ENCODE peak calls at places on chromosomes 11 and 22, in four cellular contexts. E is psoas muscle, Y is IMR-90, U is mesendoderm. M is an unnamed sample.
A peak's percentile ranks its signal among the peaks of the same experiment; 100 is the strongest.

GRCh38 chr11:130118165-130118564 is 41.4 kb upstream of the ST14 start:
- DNase-seq in U (no peak), Y (no peak), E (no peak), M (no peak)

GRCh38 chr11:6646631-6647281 is 8.9 kb downstream of the DCHS1 start:
- DNase-seq in U (no peak), E (no peak), Y (peak; percentile 60), M (no peak)

GRCh38 chr22:17807571-17808410 is 33.5 kb upstream of the BID start:
- DNase-seq in U (peak; percentile 67), E (peak; percentile 51), Y (peak; percentile 69), M (no peak)

GRCh38 chr11:7252683-7253213 is 1.0 kb downstream of the SYT9 start:
- DNase-seq in E (no peak), Y (no peak), U (no peak), M (no peak)

GRCh38 chr22:35538801-35539321 is 1.8 kb upstream of the RASD2 start:
- DNase-seq in U (peak; percentile 66), E (no peak), Y (no peak), M (no peak)

GRCh38 chr11:32087602-32088001 is 3.3 kb upstream of the RCN1 start:
- DNase-seq in U (no peak), Y (peak; percentile 52), E (no peak), M (no peak)

GRCh38 chr11:101863361-101863760 is 51.4 kb upstream of the CEP126 start:
- DNase-seq in Y (peak; percentile 79), U (peak; percentile 79), E (no peak), M (no peak)

GRCh38 chr11:103031834-103032233 is 60.1 kb downstream of the DCUN1D5 start:
- DNase-seq in U (no peak), Y (peak; percentile 61), E (no peak), M (no peak)

GRCh38 chr22:25146311-25146710 is 53.3 kb upstream of the CRYBB3 start:
- DNase-seq in E (no peak), Y (no peak), U (no peak), M (no peak)

GRCh38 chr11:134032501-134033091 is 36.3 kb upstream of the JAM3 start:
- DNase-seq in U (no peak), Y (no peak), E (no peak), M (no peak)

GRCh38 chr11:115980747-115981475 is 476.7 kb upstream of the CADM1 start:
- DNase-seq in Y (no peak), U (no peak), E (no peak), M (no peak)

GRCh38 chr11:8905528-8906165 is 5.3 kb upstream of the AKIP1 start:
- DNase-seq in E (no peak), U (no peak), Y (peak; percentile 83), M (no peak)

GRCh38 chr22:27534720-27535125 is 266.8 kb downstream of the MN1 start:
- DNase-seq in Y (peak; percentile 77), E (no peak), U (no peak), M (no peak)

GRCh38 chr11:126596474-126596873 is 241.0 kb downstream of the ST3GAL4 start:
- DNase-seq in U (peak; percentile 46), Y (no peak), E (no peak), M (no peak)

GRCh38 chr11:33692013-33692504 is 8.6 kb downstream of the C11orf91 start:
- DNase-seq in E (peak; percentile 68), U (peak; percentile 62), Y (peak; percentile 98), M (no peak)

GRCh38 chr22:46010177-46010867 is 33.4 kb upstream of the WNT7B start:
- DNase-seq in Y (peak; percentile 55), U (no peak), E (peak; percentile 17), M (no peak)

GRCh38 chr11:46345131-46345597 is 2.1 kb upstream of the DGKZ start:
- DNase-seq in U (peak; percentile 78), E (no peak), Y (no peak), M (no peak)

GRCh38 chr11:43573233-43573632 is 107.3 kb upstream of the HSD17B12 start:
- DNase-seq in E (no peak), Y (no peak), U (peak; percentile 71), M (no peak)

GRCh38 chr11:10809373-10810199 is 860 bp upstream of the EIF4G2 start:
- DNase-seq in Y (peak; percentile 80), E (peak; percentile 57), U (peak; percentile 84), M (no peak)

GRCh38 chr11:77126156-77126775 is 1.8 kb upstream of the MYO7A start:
- DNase-seq in U (peak; percentile 17), E (no peak), Y (no peak), M (no peak)

GRCh38 chr11:125995313-125995712 is 49.5 kb downstream of the VSIG10L2 start:
- DNase-seq in U (no peak), Y (no peak), E (no peak), M (no peak)

GRCh38 chr22:26672060-26672471 is 14.7 kb downstream of the MIAT start:
- DNase-seq in Y (no peak), U (no peak), E (no peak), M (no peak)

GRCh38 chr11:46641639-46642038 is 24.3 kb downstream of the ATG13 start:
- DNase-seq in E (no peak), Y (no peak), U (no peak), M (no peak)

GRCh38 chr11:76665172-76665571 is 5.4 kb downstream of the LRRC32 start:
- DNase-seq in E (no peak), U (no peak), Y (no peak), M (no peak)

GRCh38 chr11:117180661-117181585 is 2.4 kb downstream of the SIDT2 start:
- DNase-seq in U (peak; percentile 94), E (peak; percentile 71), Y (peak; percentile 70), M (peak; percentile 82)

GRCh38 chr22:36052505-36052941 is 23.9 kb upstream of the RBFOX2 start:
- DNase-seq in Y (peak; percentile 57), E (no peak), U (peak; percentile 72), M (no peak)

GRCh38 chr11:125365196-125365931 is 130.7 kb downstream of the FEZ1 start:
- DNase-seq in E (no peak), Y (no peak), U (no peak), M (no peak)

GRCh38 chr11:122138759-122139594 is 23.0 kb upstream of the BLID start:
- DNase-seq in Y (peak; percentile 56), U (peak; percentile 43), E (no peak), M (peak; percentile 9)

GRCh38 chr11:83037877-83038276 is 33.8 kb downstream of the RAB30 start:
- DNase-seq in U (no peak), Y (no peak), E (no peak), M (no peak)

GRCh38 chr11:115334932-115335788 is 169.1 kb downstream of the CADM1 start:
- DNase-seq in Y (peak; percentile 52), U (peak; percentile 25), E (no peak), M (no peak)

GRCh38 chr11:80388536-80388935 is 947.7 kb upstream of the TENM4 start:
- DNase-seq in E (no peak), U (peak; percentile 3), Y (no peak), M (no peak)

GRCh38 chr11:93116641-93117577 is 80.9 kb downstream of the SLC36A4 start:
- DNase-seq in U (peak; percentile 84), E (no peak), Y (peak; percentile 44), M (no peak)

GRCh38 chr22:30372915-30373314 is 14.3 kb downstream of the RNF215 start:
- DNase-seq in Y (no peak), U (no peak), E (no peak), M (no peak)

GRCh38 chr11:81007046-81007445 is 1566.2 kb upstream of the TENM4 start:
- DNase-seq in E (no peak), Y (peak; percentile 14), U (no peak), M (no peak)

GRCh38 chr11:8288166-8288772 is 24.6 kb upstream of the LMO1 start:
- DNase-seq in Y (no peak), U (no peak), E (no peak), M (no peak)

GRCh38 chr11:1276866-1277615 is 32.4 kb downstream of the TOLLIP start:
- DNase-seq in Y (no peak), E (no peak), U (no peak), M (no peak)

GRCh38 chr11:1276061-1276790 is 33.2 kb downstream of the TOLLIP start:
- DNase-seq in U (no peak), Y (no peak), E (no peak), M (no peak)

GRCh38 chr11:1279674-1280055 is 29.8 kb downstream of the TOLLIP start:
- DNase-seq in E (no peak), U (no peak), Y (no peak), M (no peak)

GRCh38 chr11:1278766-1279673 is 30.4 kb downstream of the TOLLIP start:
- DNase-seq in U (no peak), Y (no peak), E (no peak), M (no peak)

GRCh38 chr11:1277936-1278512 is 31.4 kb downstream of the TOLLIP start:
- DNase-seq in E (no peak), U (no peak), Y (no peak), M (no peak)
- H3K4me1 ChIP-seq in E (no peaks in the 10 kb centered on the region), U (peaks cover 2% of the 10 kb centered on the region), Y (no peaks in the 10 kb centered on the region), M (no peaks in the 10 kb centered on the region)

DNA sequence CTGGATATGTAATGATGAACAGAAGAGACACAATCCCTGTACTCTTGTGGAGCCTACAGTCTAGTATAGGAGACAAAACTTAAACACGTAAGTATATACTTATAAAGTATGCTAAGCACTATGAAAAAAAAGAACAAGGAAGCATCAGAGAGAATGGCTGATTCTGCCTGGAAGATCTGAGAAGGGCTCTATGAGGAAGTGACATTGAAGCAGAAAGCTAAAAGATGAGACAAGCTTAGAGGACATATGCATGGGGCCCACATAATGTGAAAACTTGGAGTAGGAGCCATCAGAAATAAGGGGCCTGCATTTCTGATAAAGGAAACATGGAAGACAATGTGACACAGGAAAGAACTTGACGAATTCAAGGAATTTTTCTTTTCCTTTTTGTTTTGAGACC is 16.6 kb downstream of the SAA1 start:
- DNase-seq in U (no peak), E (no peak), Y (no peak), M (no peak)
- H3K36me3 ChIP-seq in U (peaks cover 3% of the 10 kb centered on the region), E (peaks cover 22% of the 10 kb centered on the region), Y (peaks cover 23% of the 10 kb centered on the region), M (peaks cover 17% of the 10 kb centered on the region)

GRCh38 chr11:65116370-65117205 is 913 bp downstream of the ZNHIT2 start:
- DNase-seq in U (peak; percentile 52), E (peak; percentile 39), Y (peak; percentile 72), M (no peak)
- H3K4me1 ChIP-seq in U (peaks cover 3% of the 10 kb centered on the region), E (peaks cover 28% of the 10 kb centered on the region), Y (peaks cover 14% of the 10 kb centered on the region), M (no peaks in the 10 kb centered on the region)

GRCh38 chr11:123235687-123236261 is 40.7 kb upstream of the CLMP start:
- DNase-seq in E (no peak), U (no peak), Y (peak; percentile 74), M (no peak)
- H3K36me3 ChIP-seq in E (no peaks in the 10 kb centered on the region), U (no peaks in the 10 kb centered on the region), Y (no peaks in the 10 kb centered on the region), M (no peaks in the 10 kb centered on the region)

DNA sequence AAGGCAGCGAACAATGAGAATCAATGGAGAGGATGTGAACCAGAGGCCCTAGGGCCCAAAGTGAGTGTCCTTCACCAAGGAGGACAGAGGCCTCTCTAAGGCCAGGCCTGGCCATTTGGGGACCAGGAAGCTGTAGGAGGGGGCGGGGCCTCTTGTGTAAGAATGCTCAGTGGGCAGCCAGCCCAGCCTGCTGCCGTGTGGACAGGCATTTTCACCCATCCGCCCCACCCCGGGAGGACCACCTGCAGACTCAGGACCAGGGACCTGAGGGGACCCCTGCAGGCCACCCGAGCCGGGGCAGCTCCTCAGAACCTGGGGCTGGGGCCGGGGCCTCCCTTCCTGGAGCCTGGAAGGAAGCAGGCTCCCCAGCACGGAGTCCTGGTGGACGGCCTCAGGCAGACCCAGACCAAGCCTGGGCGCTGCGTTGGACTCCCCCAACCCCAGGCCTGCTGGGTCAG is 1.7 kb upstream of the TRABD start:
- DNase-seq in U (no peak), E (peak; percentile 74), Y (peak; percentile 48), M (no peak)
- H3K4me1 ChIP-seq in U (no peaks in the 10 kb centered on the region), E (peaks cover 14% of the 10 kb centered on the region), Y (peaks cover 12% of the 10 kb centered on the region), M (peaks cover 4% of the 10 kb centered on the region)